ENCODE peak calls at places on chromosomes 2 and 18, in four cellular contexts. L, E, S and H are unnamed samples.

GRCh38 chr18:75923169-75923568 is 495.7 kb upstream of the SMIM21 start:
- DNase-seq in L (no peak), S (peak; percentile 5), E (peak; percentile 79), H (peak; percentile 87)

GRCh38 chr2:134261398-134262131 is 7.7 kb downstream of the MGAT5 start:
- DNase-seq in S (no peak), E (no peak), L (no peak), H (no peak)

GRCh38 chr2:241689306-241689705 is 2.7 kb upstream of the DTYMK start:
- DNase-seq in S (no peak), L (no peak), E (no peak), H (no peak)

GRCh38 chr2:185187421-185187820 is 551.2 kb upstream of the FSIP2 start:
- DNase-seq in L (no peak), S (no peak), E (no peak), H (no peak)

GRCh38 chr2:37654419-37654818 is 17.0 kb downstream of the CDC42EP3 start:
- DNase-seq in E (no peak), L (no peak), S (no peak), H (no peak)

GRCh38 chr2:237429761-237430160 is 15.8 kb upstream of the COL6A3 start:
- DNase-seq in L (no peak), E (peak; percentile 78), S (no peak), H (no peak)

GRCh38 chr2:143157001-143157798 is 28.0 kb downstream of the ARHGAP15 start:
- DNase-seq in L (no peak), S (no peak), E (no peak), H (no peak)

GRCh38 chr2:190980630-190981214 is 33.2 kb downstream of the STAT1 start:
- DNase-seq in S (no peak), E (no peak), L (no peak), H (no peak)

GRCh38 chr2:136238552-136239346 is 120.8 kb upstream of the CXCR4 start:
- DNase-seq in S (peak; percentile 62), E (no peak), L (peak; percentile 52), H (no peak)

GRCh38 chr2:102050854-102051391 is 59.2 kb downstream of the IL1R2 start:
- DNase-seq in S (peak; percentile 84), E (peak; percentile 78), L (no peak), H (peak; percentile 71)

GRCh38 chr2:563512-563911 is 113.7 kb downstream of the TMEM18 start:
- DNase-seq in L (no peak), E (no peak), S (no peak), H (no peak)

GRCh38 chr2:190881074-190881479 is 456 bp downstream of the GLS start:
- DNase-seq in E (no peak), L (no peak), S (no peak), H (no peak)

GRCh38 chr2:12506846-12507245 is 209.9 kb upstream of the TRIB2 start:
- DNase-seq in S (no peak), L (no peak), E (no peak), H (no peak)

GRCh38 chr2:23901966-23902942 is 24.7 kb downstream of the ATAD2B start:
- DNase-seq in S (no peak), E (no peak), L (no peak), H (no peak)

GRCh38 chr18:40810371-40810770 is 1144.7 kb upstream of the PIK3C3 start:
- DNase-seq in S (no peak), L (no peak), E (no peak), H (no peak)

GRCh38 chr2:69789762-69790600 is 39.5 kb upstream of the GMCL1 start:
- DNase-seq in E (no peak), L (no peak), S (no peak), H (no peak)

GRCh38 chr2:46273919-46274318 is 23.3 kb upstream of the EPAS1 start:
- DNase-seq in E (no peak), L (no peak), S (no peak), H (no peak)

GRCh38 chr2:200340527-200341224 is 34.2 kb downstream of the SPATS2L start:
- DNase-seq in L (no peak), S (no peak), E (no peak), H (no peak)

GRCh38 chr18:13379062-13379800 is 160.7 kb downstream of the LDLRAD4 start:
- DNase-seq in S (no peak), E (no peak), L (no peak), H (no peak)